ENCODE peak calls at places on chromosome 1, in six cellular contexts. M is left ventricle myocardium inferior; J is heart left ventricle; D is adrenal gland; Q is activated CD4-positive, alpha-beta T cell treated with anti-CD3 and anti-CD28 coated beads, Interleukin-2, amount 50 U/mL, for 1 hour; F is HFF-Myc. B is an unnamed sample.

GRCh38 chr1:206672011-206672688 is 12.6 kb upstream of the MAPKAPK2 start:
- DNase-seq in J (no peak), Q (no peak), D (no peak), M (no peak), F (no peak), B (no peak)

GRCh38 chr1:7250826-7251800 is 465.9 kb downstream of the CAMTA1 start:
- DNase-seq in J (no peak), M (no peak), D (no peak), Q (no peak), F (no peak), B (no peak)

GRCh38 chr1:41394918-41395598 is 33.8 kb downstream of the FOXO6 start:
- DNase-seq in F (no peak), J (no peak), D (no peak), M (no peak), Q (no peak), B (no peak)

GRCh38 chr1:29396438-29397255 is 160.3 kb downstream of the PTPRU start:
- DNase-seq in F (no peak), D (no peak), J (no peak), M (no peak), Q (no peak), B (no peak)

GRCh38 chr1:202834771-202835547 is 24.2 kb downstream of the PCAT6 start:
- DNase-seq in F (no peak), D (no peak), Q (no peak), M (no peak), J (no peak), B (no peak)

GRCh38 chr1:54001620-54002019 is 16.4 kb downstream of the LDLRAD1 start:
- DNase-seq in Q (no peak), J (no peak), D (no peak), M (no peak), F (no peak), B (no peak)

GRCh38 chr1:107454786-107455185 is 313.9 kb downstream of the NTNG1 start:
- DNase-seq in J (no peak), D (no peak), M (no peak), F (no peak), Q (no peak), B (no peak)

GRCh38 chr1:23923592-23924495 is 10.7 kb upstream of the CNR2 start:
- DNase-seq in J (no peak), D (peak), M (no peak), F (no peak), Q (no peak), B (peak)

GRCh38 chr1:117697220-117697781 is 91.5 kb downstream of the TENT5C start:
- DNase-seq in J (no peak), Q (no peak), F (no peak), D (no peak), M (no peak), B (no peak)

GRCh38 chr1:178189814-178190213 is 95.9 kb downstream of the RASAL2 start:
- DNase-seq in F (peak), M (no peak), Q (no peak), J (no peak), D (peak), B (peak)

GRCh38 chr1:179127163-179127895 is 45.5 kb downstream of the TOR3A start:
- DNase-seq in F (no peak), D (no peak), Q (no peak), J (no peak), M (no peak), B (no peak)

GRCh38 chr1:151061012-151061401 is 810 bp downstream of the MLLT11 start:
- DNase-seq in Q (no peak), M (no peak), F (no peak), D (no peak), J (no peak), B (no peak)

GRCh38 chr1:18109058-18109755 is 1.6 kb downstream of the IGSF21 start:
- DNase-seq in M (no peak), D (no peak), J (no peak), Q (no peak), F (no peak), B (no peak)

GRCh38 chr1:201530741-201531521 is 8.0 kb upstream of the NAV1 start:
- DNase-seq in F (peak), J (peak), M (peak), Q (no peak), D (peak), B (peak)

GRCh38 chr1:232542633-232543032 is 87.3 kb downstream of the SIPA1L2 start:
- DNase-seq in J (no peak), D (no peak), M (no peak), F (no peak), Q (no peak), B (no peak)

GRCh38 chr1:167627615-167627864 is 2.5 kb upstream of the RCSD1 start:
- DNase-seq in M (no peak), J (no peak), F (no peak), D (no peak), Q (no peak), B (no peak)

GRCh38 chr1:10341062-10341600 is 57.7 kb upstream of the PGD start:
- DNase-seq in Q (no peak), F (no peak), M (no peak), J (no peak), D (no peak), B (no peak)

GRCh38 chr1:178039826-178040380 is 54.0 kb upstream of the RASAL2 start:
- DNase-seq in Q (no peak), D (no peak), F (no peak), J (no peak), M (no peak), B (no peak)

GRCh38 chr1:12501661-12502060 is 116.3 kb downstream of the DHRS3 start:
- DNase-seq in M (no peak), F (no peak), Q (no peak), D (peak), J (no peak), B (no peak)

GRCh38 chr1:11802616-11802972 is 3.2 kb downstream of the MTHFR start:
- DNase-seq in Q (no peak), F (no peak), D (peak), M (no peak), J (no peak), B (peak)

GRCh38 chr1:51622455-51622913 is 5.6 kb downstream of the OSBPL9 start:
- DNase-seq in F (peak), J (no peak), M (peak), D (peak), Q (peak), B (peak)

GRCh38 chr1:9275567-9276034 is 17.1 kb upstream of the SPSB1 start:
- DNase-seq in Q (peak), D (peak), J (no peak), F (no peak), M (no peak), B (peak)

B was measured in left cardiac atrium.